ENCODE peak calls at places on chromosomes 6 and 20, in ten cellular contexts. One of them, this sample, is unnamed.

GRCh38 chr6:34566830-34567546 is 10.9 kb upstream of the SPDEF start:
- DNase-seq in mesenchymal stem cell: no peak
- DNase-seq in breast epithelium: no peak
- DNase-seq in foreskin fibroblast: no peak
- DNase-seq in uterus: no peak
- DNase-seq in esophagus muscularis mucosa: no peak
- DNase-seq in AG04450: no peak
- DNase-seq in coronary artery: no peak
- DNase-seq in cardiac muscle cell: no peak
- DNase-seq in cardiac fibroblast: no peak
- DNase-seq in this sample: no peak

GRCh38 chr6:3341467-3341866 is 82.7 kb downstream of the PSMG4 start:
- DNase-seq in mesenchymal stem cell: peak
- DNase-seq in breast epithelium: no peak
- DNase-seq in foreskin fibroblast: peak
- DNase-seq in uterus: no peak
- DNase-seq in esophagus muscularis mucosa: no peak
- DNase-seq in AG04450: no peak
- DNase-seq in coronary artery: no peak
- DNase-seq in cardiac muscle cell: peak
- DNase-seq in cardiac fibroblast: peak
- DNase-seq in this sample: peak

GRCh38 chr20:4925842-4926530 is 75.3 kb downstream of the SLC23A2 start:
- DNase-seq in mesenchymal stem cell: no peak
- DNase-seq in breast epithelium: peak
- DNase-seq in foreskin fibroblast: peak
- DNase-seq in uterus: peak
- DNase-seq in esophagus muscularis mucosa: no peak
- DNase-seq in AG04450: no peak
- DNase-seq in coronary artery: no peak
- DNase-seq in cardiac muscle cell: no peak
- DNase-seq in cardiac fibroblast: peak
- DNase-seq in this sample: peak

GRCh38 chr6:26223677-26224546 is 136.7 kb downstream of the HFE start:
- DNase-seq in mesenchymal stem cell: peak
- DNase-seq in breast epithelium: peak
- DNase-seq in foreskin fibroblast: peak
- DNase-seq in uterus: peak
- DNase-seq in esophagus muscularis mucosa: no peak
- DNase-seq in AG04450: peak
- DNase-seq in coronary artery: no peak
- DNase-seq in cardiac muscle cell: peak
- DNase-seq in cardiac fibroblast: peak
- DNase-seq in this sample: peak

GRCh38 chr6:157314705-157315321 is 8.5 kb downstream of the TMEM242 start:
- DNase-seq in mesenchymal stem cell: peak
- DNase-seq in breast epithelium: no peak
- DNase-seq in foreskin fibroblast: peak
- DNase-seq in uterus: no peak
- DNase-seq in esophagus muscularis mucosa: peak
- DNase-seq in AG04450: peak
- DNase-seq in coronary artery: no peak
- DNase-seq in cardiac muscle cell: peak
- DNase-seq in cardiac fibroblast: peak
- DNase-seq in this sample: peak

GRCh38 chr20:25496968-25497401 is 88.3 kb downstream of the NINL start:
- DNase-seq in mesenchymal stem cell: peak
- DNase-seq in breast epithelium: no peak
- DNase-seq in foreskin fibroblast: peak
- DNase-seq in uterus: no peak
- DNase-seq in esophagus muscularis mucosa: no peak
- DNase-seq in AG04450: no peak
- DNase-seq in coronary artery: no peak
- DNase-seq in cardiac muscle cell: no peak
- DNase-seq in cardiac fibroblast: no peak
- DNase-seq in this sample: peak

GRCh38 chr6:89044988-89045387 is 35.6 kb upstream of the PNRC1 start:
- DNase-seq in mesenchymal stem cell: no peak
- DNase-seq in breast epithelium: no peak
- DNase-seq in foreskin fibroblast: no peak
- DNase-seq in uterus: no peak
- DNase-seq in esophagus muscularis mucosa: no peak
- DNase-seq in AG04450: no peak
- DNase-seq in coronary artery: no peak
- DNase-seq in cardiac muscle cell: no peak
- DNase-seq in cardiac fibroblast: no peak
- DNase-seq in this sample: no peak

GRCh38 chr20:33602826-33603590 is 59.1 kb upstream of the C20orf144 start:
- DNase-seq in mesenchymal stem cell: peak
- DNase-seq in breast epithelium: no peak
- DNase-seq in foreskin fibroblast: peak
- DNase-seq in uterus: no peak
- DNase-seq in esophagus muscularis mucosa: no peak
- DNase-seq in AG04450: no peak
- DNase-seq in coronary artery: no peak
- DNase-seq in cardiac muscle cell: no peak
- DNase-seq in cardiac fibroblast: no peak
- DNase-seq in this sample: peak

GRCh38 chr6:154370545-154370944 is 13.9 kb upstream of the IPCEF1 start:
- DNase-seq in mesenchymal stem cell: peak
- DNase-seq in breast epithelium: no peak
- DNase-seq in foreskin fibroblast: peak
- DNase-seq in uterus: no peak
- DNase-seq in esophagus muscularis mucosa: no peak
- DNase-seq in AG04450: no peak
- DNase-seq in coronary artery: no peak
- DNase-seq in cardiac muscle cell: peak
- DNase-seq in cardiac fibroblast: peak
- DNase-seq in this sample: peak

GRCh38 chr6:131972761-131973160 is 21.6 kb upstream of the CCN2 start:
- DNase-seq in mesenchymal stem cell: no peak
- DNase-seq in breast epithelium: no peak
- DNase-seq in foreskin fibroblast: no peak
- DNase-seq in uterus: no peak
- DNase-seq in esophagus muscularis mucosa: no peak
- DNase-seq in AG04450: no peak
- DNase-seq in coronary artery: no peak
- DNase-seq in cardiac muscle cell: no peak
- DNase-seq in cardiac fibroblast: no peak
- DNase-seq in this sample: peak

GRCh38 chr6:116265081-116265829 is 11.4 kb upstream of the TSPYL4 start:
- DNase-seq in mesenchymal stem cell: no peak
- DNase-seq in breast epithelium: no peak
- DNase-seq in foreskin fibroblast: peak
- DNase-seq in uterus: no peak
- DNase-seq in esophagus muscularis mucosa: no peak
- DNase-seq in AG04450: no peak
- DNase-seq in coronary artery: no peak
- DNase-seq in cardiac muscle cell: no peak
- DNase-seq in cardiac fibroblast: peak
- DNase-seq in this sample: no peak

GRCh38 chr6:123323419-123324329 is 313.1 kb downstream of the TRDN start:
- DNase-seq in mesenchymal stem cell: peak
- DNase-seq in breast epithelium: no peak
- DNase-seq in foreskin fibroblast: no peak
- DNase-seq in uterus: no peak
- DNase-seq in esophagus muscularis mucosa: no peak
- DNase-seq in AG04450: no peak
- DNase-seq in coronary artery: no peak
- DNase-seq in cardiac muscle cell: no peak
- DNase-seq in cardiac fibroblast: peak
- DNase-seq in this sample: peak

GRCh38 chr6:106525111-106525884 is 104.0 kb downstream of the RTN4IP1 start:
- DNase-seq in mesenchymal stem cell: no peak
- DNase-seq in breast epithelium: no peak
- DNase-seq in foreskin fibroblast: no peak
- DNase-seq in uterus: no peak
- DNase-seq in esophagus muscularis mucosa: no peak
- DNase-seq in AG04450: no peak
- DNase-seq in coronary artery: no peak
- DNase-seq in cardiac muscle cell: no peak
- DNase-seq in cardiac fibroblast: no peak
- DNase-seq in this sample: no peak

GRCh38 chr6:158665332-158665731 is 15.5 kb downstream of the SYTL3 start:
- DNase-seq in mesenchymal stem cell: no peak
- DNase-seq in breast epithelium: no peak
- DNase-seq in foreskin fibroblast: no peak
- DNase-seq in uterus: no peak
- DNase-seq in esophagus muscularis mucosa: no peak
- DNase-seq in AG04450: no peak
- DNase-seq in coronary artery: no peak
- DNase-seq in cardiac muscle cell: no peak
- DNase-seq in cardiac fibroblast: no peak
- DNase-seq in this sample: no peak

GRCh38 chr20:45924391-45925261 is 9.9 kb upstream of the PCIF1 start:
- DNase-seq in mesenchymal stem cell: peak
- DNase-seq in breast epithelium: no peak
- DNase-seq in foreskin fibroblast: peak
- DNase-seq in uterus: peak
- DNase-seq in esophagus muscularis mucosa: no peak
- DNase-seq in AG04450: no peak
- DNase-seq in coronary artery: no peak
- DNase-seq in cardiac muscle cell: no peak
- DNase-seq in cardiac fibroblast: peak
- DNase-seq in this sample: peak

GRCh38 chr6:39844866-39845265 is 52.7 kb downstream of the DAAM2 start:
- DNase-seq in mesenchymal stem cell: no peak
- DNase-seq in breast epithelium: no peak
- DNase-seq in foreskin fibroblast: no peak
- DNase-seq in uterus: no peak
- DNase-seq in esophagus muscularis mucosa: no peak
- DNase-seq in AG04450: no peak
- DNase-seq in coronary artery: no peak
- DNase-seq in cardiac muscle cell: no peak
- DNase-seq in cardiac fibroblast: no peak
- DNase-seq in this sample: no peak

GRCh38 chr20:50534567-50534966 is 24.4 kb downstream of the PTPN1 start:
- DNase-seq in mesenchymal stem cell: peak
- DNase-seq in breast epithelium: no peak
- DNase-seq in foreskin fibroblast: peak
- DNase-seq in uterus: no peak
- DNase-seq in esophagus muscularis mucosa: no peak
- DNase-seq in AG04450: peak
- DNase-seq in coronary artery: no peak
- DNase-seq in cardiac muscle cell: no peak
- DNase-seq in cardiac fibroblast: peak
- DNase-seq in this sample: peak

GRCh38 chr6:137452331-137452894 is 41.8 kb downstream of the OLIG3 start:
- DNase-seq in mesenchymal stem cell: no peak
- DNase-seq in breast epithelium: no peak
- DNase-seq in foreskin fibroblast: peak
- DNase-seq in uterus: no peak
- DNase-seq in esophagus muscularis mucosa: no peak
- DNase-seq in AG04450: peak
- DNase-seq in coronary artery: no peak
- DNase-seq in cardiac muscle cell: no peak
- DNase-seq in cardiac fibroblast: no peak
- DNase-seq in this sample: peak

GRCh38 chr6:66556936-66557335 is 849.9 kb upstream of the EYS start:
- DNase-seq in mesenchymal stem cell: peak
- DNase-seq in breast epithelium: no peak
- DNase-seq in foreskin fibroblast: peak
- DNase-seq in uterus: no peak
- DNase-seq in esophagus muscularis mucosa: no peak
- DNase-seq in AG04450: no peak
- DNase-seq in coronary artery: no peak
- DNase-seq in cardiac muscle cell: no peak
- DNase-seq in cardiac fibroblast: no peak
- DNase-seq in this sample: no peak
- H3K4me3 ChIP-seq in mesenchymal stem cell: peak
- H3K4me3 ChIP-seq in breast epithelium: no peak
- H3K4me3 ChIP-seq in foreskin fibroblast: no peak
- H3K4me3 ChIP-seq in uterus: no peak
- H3K4me3 ChIP-seq in esophagus muscularis mucosa: no peak
- H3K4me3 ChIP-seq in AG04450: no peak
- H3K4me3 ChIP-seq in coronary artery: no peak
- H3K4me3 ChIP-seq in cardiac muscle cell: no peak
- H3K4me3 ChIP-seq in cardiac fibroblast: no peak
- H3K4me3 ChIP-seq in this sample: no peak

DNA sequence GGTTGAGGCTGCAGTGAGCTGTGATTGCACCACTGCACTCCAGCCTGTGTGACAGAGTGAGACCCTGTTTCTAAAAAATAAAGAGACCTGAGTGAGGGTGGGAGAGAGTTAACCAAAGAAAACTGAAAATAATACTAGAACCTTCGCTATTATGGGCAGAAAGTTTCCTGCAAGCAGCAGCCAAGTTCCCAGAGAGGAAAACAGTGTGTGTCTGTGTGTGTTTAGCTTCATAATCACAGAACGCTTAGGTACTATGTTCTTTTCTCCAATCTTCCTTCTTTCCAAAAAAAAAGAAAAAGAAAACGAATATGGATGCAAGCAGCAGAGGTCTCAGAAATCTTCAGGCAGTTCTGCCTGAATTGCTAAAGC is 170.0 kb downstream of the LY86 start:
- DNase-seq in mesenchymal stem cell: no peak
- DNase-seq in breast epithelium: no peak
- DNase-seq in foreskin fibroblast: no peak
- DNase-seq in uterus: no peak
- DNase-seq in esophagus muscularis mucosa: no peak
- DNase-seq in AG04450: no peak
- DNase-seq in coronary artery: no peak
- DNase-seq in cardiac muscle cell: no peak
- DNase-seq in cardiac fibroblast: no peak
- DNase-seq in this sample: no peak
- H3K4me3 ChIP-seq in mesenchymal stem cell: no peak
- H3K4me3 ChIP-seq in breast epithelium: no peak
- H3K4me3 ChIP-seq in foreskin fibroblast: no peak
- H3K4me3 ChIP-seq in uterus: no peak
- H3K4me3 ChIP-seq in esophagus muscularis mucosa: no peak
- H3K4me3 ChIP-seq in AG04450: no peak
- H3K4me3 ChIP-seq in coronary artery: no peak
- H3K4me3 ChIP-seq in cardiac muscle cell: no peak
- H3K4me3 ChIP-seq in cardiac fibroblast: no peak
- H3K4me3 ChIP-seq in this sample: no peak

GRCh38 chr20:20341371-20341770 is 26.5 kb upstream of the INSM1 start:
- DNase-seq in mesenchymal stem cell: no peak
- DNase-seq in breast epithelium: no peak
- DNase-seq in foreskin fibroblast: no peak
- DNase-seq in uterus: no peak
- DNase-seq in esophagus muscularis mucosa: no peak
- DNase-seq in AG04450: no peak
- DNase-seq in coronary artery: no peak
- DNase-seq in cardiac muscle cell: no peak
- DNase-seq in cardiac fibroblast: no peak
- DNase-seq in this sample: no peak
- H3K4me3 ChIP-seq in mesenchymal stem cell: no peak
- H3K4me3 ChIP-seq in breast epithelium: no peak
- H3K4me3 ChIP-seq in foreskin fibroblast: no peak
- H3K4me3 ChIP-seq in uterus: no peak
- H3K4me3 ChIP-seq in esophagus muscularis mucosa: no peak
- H3K4me3 ChIP-seq in AG04450: no peak
- H3K4me3 ChIP-seq in coronary artery: no peak
- H3K4me3 ChIP-seq in cardiac muscle cell: no peak
- H3K4me3 ChIP-seq in cardiac fibroblast: no peak
- H3K4me3 ChIP-seq in this sample: no peak

DNA sequence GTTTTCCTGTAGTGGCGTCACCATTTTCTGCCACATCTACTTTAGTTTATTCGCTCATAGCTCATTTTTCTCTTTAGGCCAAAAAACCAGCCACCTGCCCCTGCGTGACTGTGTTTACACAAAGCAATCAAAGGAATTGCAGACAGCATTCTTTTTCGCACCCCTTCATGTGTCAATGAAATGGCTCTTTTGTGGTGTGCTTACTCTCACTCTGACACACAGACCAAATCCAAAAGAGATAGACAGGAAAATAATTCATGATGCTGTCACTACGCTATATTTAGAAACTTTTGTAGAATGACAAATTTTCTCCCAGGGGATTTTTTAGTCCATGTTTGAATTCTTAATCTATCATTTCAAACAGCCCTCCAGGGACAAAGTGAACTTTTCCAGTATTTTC is 37.8 kb upstream of the KHDRBS2 start:
- DNase-seq in mesenchymal stem cell: no peak
- DNase-seq in breast epithelium: no peak
- DNase-seq in foreskin fibroblast: no peak
- DNase-seq in uterus: no peak
- DNase-seq in esophagus muscularis mucosa: no peak
- DNase-seq in AG04450: no peak
- DNase-seq in coronary artery: no peak
- DNase-seq in cardiac muscle cell: peak
- DNase-seq in cardiac fibroblast: no peak
- DNase-seq in this sample: no peak
- H3K4me3 ChIP-seq in mesenchymal stem cell: no peak
- H3K4me3 ChIP-seq in breast epithelium: no peak
- H3K4me3 ChIP-seq in foreskin fibroblast: no peak
- H3K4me3 ChIP-seq in uterus: no peak
- H3K4me3 ChIP-seq in esophagus muscularis mucosa: no peak
- H3K4me3 ChIP-seq in AG04450: no peak
- H3K4me3 ChIP-seq in coronary artery: no peak
- H3K4me3 ChIP-seq in cardiac muscle cell: no peak
- H3K4me3 ChIP-seq in cardiac fibroblast: no peak
- H3K4me3 ChIP-seq in this sample: no peak

This sample was measured in fibroblast of lung.